ENCODE peak calls at places on chromosomes 4 and X, in four cellular contexts. P is cardiac muscle cell, E is A549, Z is psoas muscle. B is an unnamed sample.

GRCh38 chr4:87423313-87424031 is 1.1 kb downstream of the NUDT9 start:
- DNase-seq in P (no peak), E (no peak), Z (no peak), B (no peak)

GRCh38 chr4:75172551-75172950 is 239.6 kb downstream of the PARM1 start:
- DNase-seq in Z (no peak), E (no peak), P (no peak), B (no peak)

GRCh38 chrX:19532709-19533108 is 17.4 kb upstream of the MAP3K15 start:
- DNase-seq in E (no peak), P (no peak), Z (no peak), B (no peak)

GRCh38 chr4:2045518-2045951 is 13.6 kb upstream of the NAT8L start:
- DNase-seq in P (no peak), Z (peak; percentile 54), E (no peak), B (no peak)

GRCh38 chrX:31580726-31581125 is 508.9 kb upstream of the FTHL17 start:
- DNase-seq in E (no peak), P (no peak), Z (no peak), B (no peak)

GRCh38 chr4:25320374-25321172 is 8.0 kb downstream of the ZCCHC4 start:
- DNase-seq in Z (no peak), E (peak; percentile 17), P (no peak), B (no peak)

GRCh38 chr4:102281171-102281842 is 64.0 kb downstream of the SLC39A8 start:
- DNase-seq in E (no peak), Z (no peak), P (peak; percentile 7), B (no peak)

GRCh38 chr4:7244766-7245320 is 52.5 kb downstream of the SORCS2 start:
- DNase-seq in P (no peak), E (no peak), Z (no peak), B (no peak)

GRCh38 chr4:122746485-122746965 is 14.0 kb downstream of the BBS12 start:
- DNase-seq in E (no peak), P (no peak), Z (no peak), B (no peak)

GRCh38 chr4:172095161-172095560 is 282.0 kb downstream of the GALNTL6 start:
- DNase-seq in E (no peak), Z (no peak), P (no peak), B (no peak)

GRCh38 chr4:15836362-15836761 is 58.2 kb downstream of the CD38 start:
- DNase-seq in P (no peak), Z (no peak), E (peak; percentile 44), B (no peak)

GRCh38 chrX:40684092-40684491 is 36.7 kb upstream of the CXorf38 start:
- DNase-seq in E (no peak), Z (no peak), P (no peak), B (no peak)

GRCh38 chr4:152563209-152563608 is 27.3 kb upstream of the FBXW7 start:
- DNase-seq in P (no peak), Z (no peak), E (no peak), B (no peak)

GRCh38 chr4:68855771-68856170 is 40.0 kb downstream of the UGT2B10 start:
- DNase-seq in P (no peak), Z (no peak), E (no peak), B (no peak)

GRCh38 chr4:94434505-94434904 is 17.2 kb upstream of the PDLIM5 start:
- DNase-seq in E (no peak), P (no peak), Z (no peak), B (no peak)

GRCh38 chr4:185343726-185344581 is 51.8 kb downstream of the LRP2BP start:
- DNase-seq in P (no peak), Z (no peak), E (no peak), B (peak; percentile 18)

GRCh38 chr4:110641218-110641617 is 18.3 kb upstream of the PITX2 start:
- DNase-seq in Z (no peak), P (no peak), E (no peak), B (no peak)

GRCh38 chr4:135192746-135193535 is 991.4 kb upstream of the PABPC4L start:
- DNase-seq in Z (no peak), P (no peak), E (no peak), B (no peak)

GRCh38 chr4:152112116-152112515 is 351.3 kb upstream of the GATB start:
- DNase-seq in P (no peak), Z (no peak), E (no peak), B (no peak)

GRCh38 chr4:121706595-121707021 is 9.8 kb upstream of the ANXA5 start:
- DNase-seq in P (no peak), Z (no peak), E (no peak), B (no peak)

GRCh38 chr4:114361249-114361648 is 237.4 kb upstream of the UGT8 start:
- DNase-seq in P (no peak), E (no peak), Z (no peak), B (no peak)

GRCh38 chrX:25523574-25523973 is 507.8 kb upstream of the ARX start:
- DNase-seq in E (peak; percentile 54), P (peak; percentile 47), Z (no peak), B (no peak)

GRCh38 chrX:19912-20571 is 261.1 kb upstream of the PLCXD1 start:
- DNase-seq in Z (no peak), P (no peak), E (no peak), B (no peak)

GRCh38 chr4:130306566-130306965 is 1210.6 kb downstream of the C4orf33 start:
- DNase-seq in P (no peak), E (peak; percentile 2), Z (no peak), B (no peak)

GRCh38 chrX:1657367-1658082 is 42.7 kb downstream of the ASMT start:
- DNase-seq in P (peak; percentile 2), Z (no peak), E (peak; percentile 66), B (no peak)

GRCh38 chrX:73979551-73980131 is 324.3 kb upstream of the ZCCHC13 start:
- DNase-seq in E (no peak), Z (no peak), P (no peak), B (no peak)
- H3K4me1 ChIP-seq in E (no peaks in the 10 kb centered on the region), Z (no peaks in the 10 kb centered on the region), P (no peaks in the 10 kb centered on the region), B (no peaks in the 10 kb centered on the region)

DNA sequence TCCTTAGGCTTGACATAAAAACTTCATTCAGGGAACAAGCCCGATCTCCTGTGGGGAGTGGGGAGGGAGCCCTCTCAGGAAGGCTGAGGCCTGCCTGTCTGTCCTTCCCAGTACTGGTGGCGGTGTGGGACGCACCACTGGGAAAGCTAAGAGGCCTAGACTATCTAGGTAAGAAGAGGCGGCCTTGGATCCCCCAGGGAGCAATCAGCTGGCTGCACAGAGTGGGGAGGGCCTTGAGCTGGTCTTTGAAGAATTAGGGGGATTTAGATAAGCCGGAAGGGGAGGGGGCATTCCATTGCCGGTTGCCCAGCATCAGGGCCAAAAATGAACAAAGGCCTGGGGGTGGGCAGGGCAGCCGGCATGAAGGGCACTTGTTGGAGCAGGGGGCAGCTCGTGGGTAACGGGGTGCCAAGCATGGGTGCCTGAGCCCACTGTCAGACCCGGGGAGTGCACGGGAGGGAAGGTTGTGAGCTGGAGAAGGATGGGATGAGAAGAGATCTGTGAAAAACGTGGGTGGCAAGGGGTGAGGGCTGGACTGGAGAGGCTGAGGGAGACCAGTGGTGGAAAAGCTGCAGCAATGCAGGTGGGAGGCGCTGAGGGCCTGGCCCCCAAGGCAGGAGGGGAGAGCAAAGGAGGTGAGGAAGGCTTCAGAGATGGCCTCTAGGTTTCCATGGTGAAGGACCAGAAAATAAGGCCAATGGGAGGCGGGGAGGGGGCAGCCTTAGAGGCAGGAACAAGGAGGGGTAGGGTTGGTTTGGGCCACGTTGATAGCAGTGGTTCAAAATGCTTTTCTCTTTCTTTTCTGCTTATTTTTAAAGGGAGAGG is 8.5 kb downstream of the KLF3 start:
- DNase-seq in Z (no peak), P (no peak), E (peak; percentile 36), B (no peak)
- H3K27ac ChIP-seq in Z (peak overlapping the region; percentile 71), P (peak overlapping the region; percentile 58), E (peak overlapping the region; percentile 91), B (peak overlapping the region; percentile 64)

DNA sequence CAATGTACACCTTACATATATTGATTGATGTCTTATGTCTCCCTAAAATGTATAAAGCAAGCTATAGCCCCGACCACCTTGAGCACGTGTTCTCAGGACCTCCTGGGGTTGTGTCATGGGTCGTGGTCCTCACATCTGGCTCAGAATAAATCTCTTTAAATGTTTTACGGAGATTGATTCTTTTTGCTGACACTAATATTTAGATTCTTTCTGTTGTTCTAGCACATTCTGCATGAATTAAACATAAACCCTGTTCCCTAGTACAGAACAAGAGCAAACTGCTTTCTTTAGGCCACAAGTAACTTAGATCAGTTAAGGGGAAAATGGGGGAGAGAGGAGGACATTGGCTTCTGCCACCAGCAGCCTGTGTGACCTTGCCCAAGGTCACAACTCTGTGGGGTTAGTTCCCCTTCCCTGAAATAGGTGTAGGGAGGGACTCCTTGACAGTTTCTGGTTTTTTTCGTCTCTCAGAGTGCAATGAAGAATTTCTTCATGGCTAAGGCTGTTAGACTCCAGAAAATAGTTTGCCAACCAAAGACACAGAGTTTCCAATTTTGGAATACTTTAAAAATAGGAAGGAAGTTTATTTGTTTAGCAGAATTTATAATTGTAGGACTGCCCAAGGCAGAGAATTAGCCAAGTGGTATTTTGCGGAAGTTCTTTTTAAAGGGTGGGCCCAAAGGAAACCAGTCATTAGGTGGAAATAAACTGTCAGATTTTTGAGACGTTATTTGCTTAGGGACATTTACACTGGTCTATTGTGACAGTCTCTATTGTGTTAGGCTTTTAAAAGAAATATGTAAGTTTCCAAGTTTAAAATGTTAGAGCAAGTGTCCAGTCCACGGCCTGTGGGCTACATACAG is 29.4 kb downstream of the PTTG2 start:
- DNase-seq in Z (no peak), P (no peak), E (no peak), B (no peak)
- H3K4me1 ChIP-seq in Z (peaks cover 6% of the 10 kb centered on the region), P (peaks cover 28% of the 10 kb centered on the region), E (no peaks in the 10 kb centered on the region), B (peaks cover 6% of the 10 kb centered on the region)

GRCh38 chr4:128827280-128827679 is 17.8 kb downstream of the JADE1 start:
- DNase-seq in Z (no peak), P (no peak), E (no peak), B (no peak)

GRCh38 chr4:128832253-128832641 is 22.7 kb downstream of the JADE1 start:
- DNase-seq in P (no peak), E (no peak), Z (no peak), B (no peak)

GRCh38 chr4:128830906-128831525 is 21.5 kb downstream of the JADE1 start:
- DNase-seq in P (no peak), E (no peak), Z (no peak), B (no peak)

GRCh38 chr4:128835498-128836222 is 26.2 kb downstream of the JADE1 start:
- DNase-seq in Z (peak; percentile 65), P (no peak), E (no peak), B (no peak)

GRCh38 chr4:128831526-128832252 is 22.2 kb downstream of the JADE1 start:
- DNase-seq in E (peak; percentile 41), Z (no peak), P (no peak), B (no peak)
- H3K27ac ChIP-seq in E (peak overlapping the region; percentile 57), Z (peak overlapping the region; percentile 47), P (no peak overlapping the region), B (no peak overlapping the region)

DNA sequence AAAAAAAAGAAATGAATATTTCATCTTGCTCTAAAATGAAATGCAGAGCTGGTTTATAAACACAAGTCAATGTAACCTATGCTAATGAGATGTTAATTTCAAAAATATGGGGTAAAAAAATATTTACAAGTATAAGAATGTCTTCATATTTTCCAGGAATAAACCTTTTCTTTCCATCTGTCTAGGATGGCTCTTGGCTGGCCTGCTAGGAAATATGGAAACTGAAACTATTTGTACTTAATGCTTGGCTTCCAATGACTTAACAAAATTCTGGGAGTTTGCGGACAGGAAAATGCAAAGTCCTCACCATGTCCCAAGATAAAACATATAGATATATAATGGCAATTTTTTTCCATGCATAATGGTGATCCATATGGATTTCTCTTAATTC is 168.1 kb downstream of the SCFD2 start:
- DNase-seq in P (no peak), E (no peak), Z (no peak), B (no peak)
- H3K4me1 ChIP-seq in P (no peaks in the 10 kb centered on the region), E (no peaks in the 10 kb centered on the region), Z (peaks cover 4% of the 10 kb centered on the region), B (peaks cover 16% of the 10 kb centered on the region)

GRCh38 chr4:125975861-125976397 is 661.2 kb downstream of the FAT4 start:
- DNase-seq in P (no peak), Z (no peak), E (no peak), B (no peak)
- H3K27ac ChIP-seq in P (no peak overlapping the region), Z (no peak overlapping the region), E (no peak overlapping the region), B (no peak overlapping the region)

GRCh38 chrX:57104406-57104805 is 16.9 kb downstream of the SPIN2B start:
- DNase-seq in E (no peak), Z (no peak), P (no peak), B (no peak)
- H3K4me1 ChIP-seq in E (no peaks in the 10 kb centered on the region), Z (no peaks in the 10 kb centered on the region), P (no peaks in the 10 kb centered on the region), B (no peaks in the 10 kb centered on the region)

GRCh38 chr4:119046263-119046662 is 89.4 kb upstream of the MYOZ2 start:
- DNase-seq in E (no peak), P (peak; percentile 23), Z (peak; percentile 80), B (no peak)
- H3K27ac ChIP-seq in E (peak overlapping the region; percentile 63), P (no peak overlapping the region), Z (peak overlapping the region; percentile 98), B (peak overlapping the region; percentile 80)